ENCODE peak calls at places on chromosomes 3 and 15, in six cellular contexts. One of them, this sample, is unnamed.

GRCh38 chr3:123449092-123449985 is 449 bp upstream of the ADCY5 start:
- DNase-seq in psoas muscle: peak
- DNase-seq in body of pancreas: peak
- DNase-seq in fibroblast of lung: peak
- DNase-seq in endothelial cell: peak
- DNase-seq in mucosa of descending colon: peak
- DNase-seq in this sample: peak

GRCh38 chr3:11452988-11453847 is 181.0 kb downstream of the ATG7 start:
- DNase-seq in psoas muscle: no peak
- DNase-seq in body of pancreas: no peak
- DNase-seq in fibroblast of lung: peak
- DNase-seq in endothelial cell: no peak
- DNase-seq in mucosa of descending colon: peak
- DNase-seq in this sample: no peak

GRCh38 chr3:171284308-171285075 is 175.7 kb downstream of the TNIK start:
- DNase-seq in psoas muscle: no peak
- DNase-seq in body of pancreas: peak
- DNase-seq in fibroblast of lung: peak
- DNase-seq in endothelial cell: no peak
- DNase-seq in mucosa of descending colon: peak
- DNase-seq in this sample: no peak

GRCh38 chr15:72781621-72782020 is 1.9 kb downstream of the ADPGK start:
- DNase-seq in psoas muscle: no peak
- DNase-seq in body of pancreas: no peak
- DNase-seq in fibroblast of lung: no peak
- DNase-seq in endothelial cell: no peak
- DNase-seq in mucosa of descending colon: no peak
- DNase-seq in this sample: no peak

GRCh38 chr3:61725851-61726333 is 164.5 kb downstream of the PTPRG start:
- DNase-seq in psoas muscle: no peak
- DNase-seq in body of pancreas: peak
- DNase-seq in fibroblast of lung: peak
- DNase-seq in endothelial cell: no peak
- DNase-seq in mucosa of descending colon: peak
- DNase-seq in this sample: no peak

GRCh38 chr3:194233150-194233549 is 97.2 kb downstream of the HES1 start:
- DNase-seq in psoas muscle: no peak
- DNase-seq in body of pancreas: no peak
- DNase-seq in fibroblast of lung: no peak
- DNase-seq in endothelial cell: no peak
- DNase-seq in mucosa of descending colon: no peak
- DNase-seq in this sample: no peak

GRCh38 chr15:101121511-101122090 is 130.2 kb downstream of the CHSY1 start:
- DNase-seq in psoas muscle: peak
- DNase-seq in body of pancreas: peak
- DNase-seq in fibroblast of lung: peak
- DNase-seq in endothelial cell: peak
- DNase-seq in mucosa of descending colon: peak
- DNase-seq in this sample: peak

GRCh38 chr3:140599496-140599895 is 78.4 kb upstream of the TRIM42 start:
- DNase-seq in psoas muscle: no peak
- DNase-seq in body of pancreas: no peak
- DNase-seq in fibroblast of lung: no peak
- DNase-seq in endothelial cell: no peak
- DNase-seq in mucosa of descending colon: no peak
- DNase-seq in this sample: no peak

GRCh38 chr15:92904832-92905640 is 4.9 kb downstream of the CHD2 start:
- DNase-seq in psoas muscle: no peak
- DNase-seq in body of pancreas: no peak
- DNase-seq in fibroblast of lung: peak
- DNase-seq in endothelial cell: no peak
- DNase-seq in mucosa of descending colon: no peak
- DNase-seq in this sample: no peak

GRCh38 chr3:194466761-194467356 is 19.9 kb downstream of the ATP13A3 start:
- DNase-seq in psoas muscle: no peak
- DNase-seq in body of pancreas: no peak
- DNase-seq in fibroblast of lung: no peak
- DNase-seq in endothelial cell: no peak
- DNase-seq in mucosa of descending colon: no peak
- DNase-seq in this sample: no peak

GRCh38 chr3:161221881-161222600 is 930 bp downstream of the NMD3 start:
- DNase-seq in psoas muscle: no peak
- DNase-seq in body of pancreas: peak
- DNase-seq in fibroblast of lung: peak
- DNase-seq in endothelial cell: no peak
- DNase-seq in mucosa of descending colon: peak
- DNase-seq in this sample: no peak

GRCh38 chr3:185977679-185978040 is 39.8 kb upstream of the TRA2B start:
- DNase-seq in psoas muscle: no peak
- DNase-seq in body of pancreas: no peak
- DNase-seq in fibroblast of lung: no peak
- DNase-seq in endothelial cell: no peak
- DNase-seq in mucosa of descending colon: no peak
- DNase-seq in this sample: no peak

GRCh38 chr15:69718916-69719315 is 266.3 kb downstream of the RPLP1 start:
- DNase-seq in psoas muscle: no peak
- DNase-seq in body of pancreas: peak
- DNase-seq in fibroblast of lung: no peak
- DNase-seq in endothelial cell: no peak
- DNase-seq in mucosa of descending colon: no peak
- DNase-seq in this sample: peak

GRCh38 chr3:127172211-127172610 is 20.7 kb upstream of the PRR23E start:
- DNase-seq in psoas muscle: no peak
- DNase-seq in body of pancreas: no peak
- DNase-seq in fibroblast of lung: no peak
- DNase-seq in endothelial cell: no peak
- DNase-seq in mucosa of descending colon: no peak
- DNase-seq in this sample: no peak

GRCh38 chr15:27706300-27706699 is 392.8 kb downstream of the OCA2 start:
- DNase-seq in psoas muscle: no peak
- DNase-seq in body of pancreas: no peak
- DNase-seq in fibroblast of lung: no peak
- DNase-seq in endothelial cell: no peak
- DNase-seq in mucosa of descending colon: no peak
- DNase-seq in this sample: no peak

GRCh38 chr3:52798978-52799476 is 4.4 kb downstream of the ITIH3 start:
- DNase-seq in psoas muscle: no peak
- DNase-seq in body of pancreas: peak
- DNase-seq in fibroblast of lung: no peak
- DNase-seq in endothelial cell: peak
- DNase-seq in mucosa of descending colon: peak
- DNase-seq in this sample: no peak

GRCh38 chr3:114671741-114672510 is 378.1 kb downstream of the TIGIT start:
- DNase-seq in psoas muscle: no peak
- DNase-seq in body of pancreas: no peak
- DNase-seq in fibroblast of lung: no peak
- DNase-seq in endothelial cell: no peak
- DNase-seq in mucosa of descending colon: no peak
- DNase-seq in this sample: no peak

GRCh38 chr3:8536106-8537052 is 34.8 kb downstream of the LMCD1 start:
- DNase-seq in psoas muscle: no peak
- DNase-seq in body of pancreas: no peak
- DNase-seq in fibroblast of lung: peak
- DNase-seq in endothelial cell: no peak
- DNase-seq in mucosa of descending colon: no peak
- DNase-seq in this sample: no peak

GRCh38 chr3:136464502-136464901 is 214.4 kb downstream of the PCCB start:
- DNase-seq in psoas muscle: no peak
- DNase-seq in body of pancreas: no peak
- DNase-seq in fibroblast of lung: peak
- DNase-seq in endothelial cell: no peak
- DNase-seq in mucosa of descending colon: no peak
- DNase-seq in this sample: no peak

GRCh38 chr3:54122046-54122801 is at the start of gene CACNA2D3:
- DNase-seq in psoas muscle: peak
- DNase-seq in body of pancreas: peak
- DNase-seq in fibroblast of lung: no peak
- DNase-seq in endothelial cell: peak
- DNase-seq in mucosa of descending colon: peak
- DNase-seq in this sample: peak

GRCh38 chr3:11944052-11944673 is 60.0 kb upstream of the SYN2 start:
- DNase-seq in psoas muscle: no peak
- DNase-seq in body of pancreas: peak
- DNase-seq in fibroblast of lung: peak
- DNase-seq in endothelial cell: peak
- DNase-seq in mucosa of descending colon: peak
- DNase-seq in this sample: no peak

GRCh38 chr3:128453521-128454309 is 13.0 kb downstream of the DNAJB8 start:
- DNase-seq in psoas muscle: no peak
- DNase-seq in body of pancreas: no peak
- DNase-seq in fibroblast of lung: no peak
- DNase-seq in endothelial cell: no peak
- DNase-seq in mucosa of descending colon: no peak
- DNase-seq in this sample: no peak

GRCh38 chr15:72133211-72133610 is 15.0 kb downstream of the SENP8 start:
- DNase-seq in psoas muscle: no peak
- DNase-seq in body of pancreas: no peak
- DNase-seq in fibroblast of lung: no peak
- DNase-seq in endothelial cell: no peak
- DNase-seq in mucosa of descending colon: no peak
- DNase-seq in this sample: no peak

GRCh38 chr3:51955893-51956770 is 951 bp downstream of the GPR62 start:
- DNase-seq in psoas muscle: peak
- DNase-seq in body of pancreas: peak
- DNase-seq in fibroblast of lung: peak
- DNase-seq in endothelial cell: peak
- DNase-seq in mucosa of descending colon: no peak
- DNase-seq in this sample: peak

GRCh38 chr3:105904251-105904650 is 35.4 kb upstream of the CBLB start:
- DNase-seq in psoas muscle: no peak
- DNase-seq in body of pancreas: no peak
- DNase-seq in fibroblast of lung: no peak
- DNase-seq in endothelial cell: no peak
- DNase-seq in mucosa of descending colon: no peak
- DNase-seq in this sample: no peak

GRCh38 chr3:58188921-58189451 is 21.8 kb downstream of the DNASE1L3 start:
- DNase-seq in psoas muscle: no peak
- DNase-seq in body of pancreas: no peak
- DNase-seq in fibroblast of lung: no peak
- DNase-seq in endothelial cell: no peak
- DNase-seq in mucosa of descending colon: no peak
- DNase-seq in this sample: no peak

DNA sequence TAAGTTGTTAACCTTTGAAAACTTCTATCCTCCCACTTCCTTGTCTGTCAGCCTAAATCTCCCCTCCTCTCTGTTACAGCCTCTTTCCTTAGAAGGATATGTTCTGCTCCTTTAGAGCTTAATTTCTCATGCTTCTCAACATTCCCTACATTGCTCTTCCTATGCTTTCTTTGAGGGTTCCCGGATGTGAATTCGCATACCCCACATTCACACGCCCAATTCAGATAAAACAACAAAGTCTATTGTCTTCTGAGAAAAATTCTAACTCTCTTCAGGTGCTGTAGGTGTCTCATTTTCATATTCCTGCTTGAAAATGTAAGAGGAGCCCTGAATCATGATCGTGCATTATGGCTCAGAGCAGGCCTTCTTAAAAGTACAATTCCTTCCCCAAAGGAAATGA is 171.8 kb upstream of the DPH6 start:
- DNase-seq in psoas muscle: no peak
- DNase-seq in body of pancreas: no peak
- DNase-seq in fibroblast of lung: no peak
- DNase-seq in endothelial cell: no peak
- DNase-seq in mucosa of descending colon: no peak
- DNase-seq in this sample: no peak
- TF ChIP-seq CTCF in psoas muscle: no peak
- TF ChIP-seq CTCF in body of pancreas: no peak
- TF ChIP-seq CTCF in fibroblast of lung: no peak
- TF ChIP-seq CTCF in endothelial cell: no peak
- TF ChIP-seq CTCF in mucosa of descending colon: no peak
- TF ChIP-seq CTCF in this sample: no peak

GRCh38 chr3:150303776-150304175 is 104.3 kb upstream of the TSC22D2 start:
- DNase-seq in psoas muscle: no peak
- DNase-seq in body of pancreas: peak
- DNase-seq in fibroblast of lung: no peak
- DNase-seq in endothelial cell: peak
- DNase-seq in mucosa of descending colon: no peak
- DNase-seq in this sample: no peak
- TF ChIP-seq CTCF in psoas muscle: no peak
- TF ChIP-seq CTCF in body of pancreas: peak
- TF ChIP-seq CTCF in fibroblast of lung: peak
- TF ChIP-seq CTCF in endothelial cell: peak
- TF ChIP-seq CTCF in mucosa of descending colon: no peak
- TF ChIP-seq CTCF in this sample: peak

DNA sequence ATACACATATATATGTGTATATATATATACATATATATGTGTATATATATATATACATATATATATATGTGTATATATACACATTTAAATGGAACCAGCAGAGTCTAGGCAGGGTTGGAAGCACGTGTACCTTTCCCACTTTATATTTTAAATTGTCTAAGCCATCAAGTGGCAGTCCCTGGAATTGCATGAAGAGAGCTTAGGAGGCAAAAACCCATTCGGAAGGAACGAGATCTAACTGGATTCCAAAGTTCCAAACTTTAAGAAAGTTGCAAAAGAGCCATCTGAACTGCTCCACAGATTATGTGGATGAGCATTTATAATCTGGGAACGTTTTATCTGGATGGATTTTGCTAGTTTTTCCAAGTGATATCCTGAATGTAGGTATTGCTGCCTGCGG is 186.5 kb downstream of the FOXP1 start:
- DNase-seq in psoas muscle: no peak
- DNase-seq in body of pancreas: peak
- DNase-seq in fibroblast of lung: peak
- DNase-seq in endothelial cell: peak
- DNase-seq in mucosa of descending colon: peak
- DNase-seq in this sample: no peak
- TF ChIP-seq CTCF in psoas muscle: peak
- TF ChIP-seq CTCF in body of pancreas: peak
- TF ChIP-seq CTCF in fibroblast of lung: peak
- TF ChIP-seq CTCF in endothelial cell: peak
- TF ChIP-seq CTCF in mucosa of descending colon: peak
- TF ChIP-seq CTCF in this sample: peak

DNA sequence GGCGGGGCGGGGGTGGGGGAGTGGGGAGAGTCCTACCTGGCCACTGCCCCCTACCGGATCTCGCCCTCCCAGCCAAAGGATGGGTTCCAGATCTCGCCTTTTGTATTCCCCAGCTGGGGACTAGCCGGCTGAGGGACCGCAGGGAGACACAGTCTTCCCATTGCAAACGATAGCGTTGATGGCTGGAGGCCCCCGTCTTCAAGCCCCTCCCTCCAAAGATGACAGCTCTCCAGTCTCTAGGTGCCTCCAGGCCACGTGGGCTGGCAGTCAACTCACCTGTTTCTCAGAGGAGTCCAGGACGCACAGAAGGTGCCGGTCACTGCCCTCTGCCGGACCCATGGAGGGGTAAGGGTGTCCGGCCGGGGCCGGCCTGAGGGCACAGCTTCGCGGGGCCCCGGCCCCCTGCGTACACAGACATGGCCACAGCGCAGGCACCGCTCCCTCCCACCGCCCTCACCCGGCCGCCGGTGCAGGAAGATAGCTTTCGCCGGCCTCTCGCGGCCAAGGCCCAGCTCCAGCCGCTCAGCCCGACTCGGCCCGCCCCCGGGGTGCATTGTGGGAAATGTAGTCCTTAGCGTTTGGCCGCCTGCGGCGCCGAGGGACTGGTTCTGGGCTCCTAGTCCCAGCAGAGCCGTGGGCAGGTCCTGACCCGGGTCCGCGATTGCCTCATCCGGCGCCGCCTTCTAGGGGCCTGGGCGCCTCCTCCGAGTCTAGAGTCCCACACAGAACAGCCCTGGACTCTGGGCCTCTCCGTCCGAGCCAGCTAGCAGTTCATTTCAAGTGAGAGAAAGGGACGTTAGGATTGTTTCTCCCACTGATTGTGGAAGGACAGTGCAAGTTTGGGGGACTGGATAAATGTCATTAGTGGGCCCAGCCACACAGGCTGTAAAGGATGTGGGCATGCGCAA is at the start of gene MON1A:
- DNase-seq in psoas muscle: peak
- DNase-seq in body of pancreas: peak
- DNase-seq in fibroblast of lung: peak
- DNase-seq in endothelial cell: peak
- DNase-seq in mucosa of descending colon: peak
- DNase-seq in this sample: peak
- TF ChIP-seq CTCF in psoas muscle: peak
- TF ChIP-seq CTCF in body of pancreas: peak
- TF ChIP-seq CTCF in fibroblast of lung: peak
- TF ChIP-seq CTCF in endothelial cell: peak
- TF ChIP-seq CTCF in mucosa of descending colon: peak
- TF ChIP-seq CTCF in this sample: peak